ENCODE peak calls at places on chromosome 15, in four cellular contexts. C is A549, Y is fibroblast of lung, N is pancreas. W is an unnamed sample.

GRCh38 chr15:23038741-23039150 is 623 bp downstream of the TUBGCP5 start:
- DNase-seq in C (peak; percentile 64), Y (peak; percentile 54), N (no peak), W (no peak)

GRCh38 chr15:36775209-36775608 is 195.8 kb downstream of the CDIN1 start:
- DNase-seq in C (no peak), Y (no peak), N (no peak), W (no peak)

GRCh38 chr15:41650806-41651205 is 9.4 kb upstream of the MGA start:
- DNase-seq in C (no peak), Y (no peak), N (no peak), W (no peak)

GRCh38 chr15:59896652-59897051 is 107.5 kb upstream of the FOXB1 start:
- DNase-seq in C (no peak), Y (no peak), N (no peak), W (no peak)

GRCh38 chr15:63420333-63420741 is 38.7 kb upstream of the CA12 start:
- DNase-seq in C (peak; percentile 45), Y (no peak), N (no peak), W (no peak)

GRCh38 chr15:49990835-49991540 is 128.0 kb downstream of the ATP8B4 start:
- DNase-seq in C (no peak), Y (peak; percentile 23), N (no peak), W (no peak)

GRCh38 chr15:79168922-79169322 is 78.3 kb upstream of the RASGRF1 start:
- DNase-seq in C (peak; percentile 48), Y (peak; percentile 3), N (no peak), W (no peak)

GRCh38 chr15:47184003-47184404 is 533.3 kb upstream of the SEMA6D start:
- DNase-seq in C (no peak), Y (no peak), N (no peak), W (peak; percentile 82)

GRCh38 chr15:94670436-94671034 is 439.2 kb downstream of the MCTP2 start:
- DNase-seq in C (peak; percentile 38), Y (peak; percentile 32), N (no peak), W (no peak)

GRCh38 chr15:40565333-40566238 is 744 bp upstream of the CCDC32 start:
- DNase-seq in C (no peak), Y (no peak), N (no peak), W (no peak)
- H3K4me1 ChIP-seq in C (peaks cover 8% of the 10 kb centered on the region), Y (peaks cover 5% of the 10 kb centered on the region), N (peaks cover 13% of the 10 kb centered on the region), W (peaks cover 9% of the 10 kb centered on the region)

GRCh38 chr15:28099555-28100140 is 533 bp upstream of the OCA2 start:
- DNase-seq in C (no peak), Y (no peak), N (no peak), W (no peak)

GRCh38 chr15:28100516-28101195 is 1.5 kb upstream of the OCA2 start:
- DNase-seq in C (no peak), Y (no peak), N (no peak), W (no peak)

GRCh38 chr15:28098360-28098765 is 752 bp downstream of the OCA2 start:
- DNase-seq in C (no peak), Y (no peak), N (no peak), W (no peak)

GRCh38 chr15:28097656-28098359 is 1.3 kb downstream of the OCA2 start:
- DNase-seq in C (no peak), Y (no peak), N (no peak), W (no peak)

GRCh38 chr15:28098766-28099554 is at the start of gene OCA2:
- DNase-seq in C (peak; percentile 69), Y (peak; percentile 50), N (peak; percentile 36), W (peak; percentile 55)
- TF ChIP-seq CTCF in C (peak; percentile 38), Y (peak; percentile 20), N (no peak), W (no peak)

DNA sequence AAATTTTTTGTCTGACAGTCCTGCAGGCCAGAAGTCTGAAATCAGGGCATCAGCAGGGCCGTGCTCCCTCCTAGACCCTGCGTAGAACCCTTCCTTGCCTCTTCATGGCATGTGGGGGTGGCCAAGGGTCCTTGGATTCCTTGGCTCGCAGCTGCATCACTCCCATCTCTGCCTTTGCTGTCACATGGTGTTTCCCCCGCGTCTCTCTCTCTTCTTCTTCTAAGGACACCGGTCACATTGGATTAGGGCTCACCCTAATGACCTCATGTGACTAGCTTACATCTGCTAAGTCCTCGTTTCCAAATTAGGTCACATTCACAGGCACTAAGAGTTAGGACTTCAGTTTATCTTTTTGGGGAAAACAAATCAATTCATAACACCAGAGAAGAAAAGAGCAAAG is 12.0 kb downstream of the SLCO3A1 start:
- DNase-seq in C (no peak), Y (no peak), N (no peak), W (no peak)
- H3K27ac ChIP-seq in C (peak overlapping the region; percentile 79), Y (peak overlapping the region; percentile 85), N (no peak overlapping the region), W (peak overlapping the region; percentile 83)

GRCh38 chr15:98737122-98737521 is 88.8 kb downstream of the IGF1R start:
- DNase-seq in C (no peak), Y (no peak), N (no peak), W (no peak)

GRCh38 chr15:98735304-98735703 is 87.0 kb downstream of the IGF1R start:
- DNase-seq in C (no peak), Y (no peak), N (no peak), W (no peak)

GRCh38 chr15:98738689-98739411 is 90.5 kb downstream of the IGF1R start:
- DNase-seq in C (no peak), Y (peak; percentile 38), N (no peak), W (no peak)

GRCh38 chr15:98735895-98736617 is 87.7 kb downstream of the IGF1R start:
- DNase-seq in C (no peak), Y (no peak), N (no peak), W (no peak)

GRCh38 chr15:98737721-98738120 is 89.4 kb downstream of the IGF1R start:
- DNase-seq in C (no peak), Y (no peak), N (no peak), W (no peak)
- H3K4me1 ChIP-seq in C (peaks cover 68% of the 10 kb centered on the region), Y (peaks cover 7% of the 10 kb centered on the region), N (peaks cover 14% of the 10 kb centered on the region), W (peaks cover 30% of the 10 kb centered on the region)

DNA sequence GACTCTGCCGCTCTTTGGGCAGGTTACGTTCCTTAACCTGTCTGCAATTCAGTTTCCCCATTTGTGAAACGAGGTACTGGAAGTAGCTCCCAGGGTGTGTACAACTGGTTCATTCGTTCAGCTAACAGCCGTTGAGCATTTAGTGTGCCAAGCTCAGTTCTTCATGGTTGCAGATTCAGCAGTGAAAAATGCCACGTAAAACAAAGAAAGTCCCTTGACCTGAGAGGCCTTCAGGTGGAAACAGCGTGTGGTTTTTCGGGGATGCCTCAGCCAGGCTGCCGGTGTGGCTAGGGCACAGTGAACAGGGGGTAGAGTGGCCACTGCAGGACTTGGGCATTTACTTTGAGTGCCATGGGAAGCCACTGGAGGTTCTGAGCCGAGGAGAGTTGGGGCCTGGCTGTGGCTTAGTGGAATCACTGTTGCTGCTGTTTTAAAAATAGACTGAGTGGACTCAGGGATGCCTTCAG is 4.7 kb downstream of the SYNM start:
- DNase-seq in C (no peak), Y (no peak), N (no peak), W (no peak)
- TF ChIP-seq CTCF in C (no peak), Y (no peak), N (no peak), W (no peak)

GRCh38 chr15:74908635-74909034 is 2.0 kb upstream of the FAM219B start:
- DNase-seq in C (no peak), Y (no peak), N (no peak), W (no peak)

GRCh38 chr15:74904190-74904805 is 2.4 kb downstream of the FAM219B start:
- DNase-seq in C (no peak), Y (no peak), N (no peak), W (no peak)

GRCh38 chr15:74906450-74907276 is at the start of gene FAM219B:
- DNase-seq in C (peak; percentile 90), Y (peak; percentile 81), N (peak; percentile 89), W (peak; percentile 99)

GRCh38 chr15:74906193-74906449 is 530 bp downstream of the FAM219B start:
- DNase-seq in C (no peak), Y (peak; percentile 23), N (peak; percentile 21), W (no peak)

GRCh38 chr15:74907277-74907870 is 723 bp upstream of the FAM219B start:
- DNase-seq in C (no peak), Y (no peak), N (no peak), W (no peak)
- H3K27ac ChIP-seq in C (peak overlapping the region; percentile 92), Y (peak overlapping the region; percentile 88), N (peak overlapping the region; percentile 83), W (peak overlapping the region; percentile 95)

GRCh38 chr15:65901336-65901735 is 32.0 kb downstream of the RAB11A start:
- DNase-seq in C (no peak), Y (no peak), N (no peak), W (no peak)

GRCh38 chr15:65904301-65904700 is 35.0 kb downstream of the RAB11A start:
- DNase-seq in C (no peak), Y (no peak), N (no peak), W (no peak)

GRCh38 chr15:65902373-65902772 is 33.1 kb downstream of the RAB11A start:
- DNase-seq in C (peak; percentile 84), Y (no peak), N (no peak), W (peak; percentile 72)

GRCh38 chr15:65901836-65902235 is 32.5 kb downstream of the RAB11A start:
- DNase-seq in C (no peak), Y (no peak), N (no peak), W (no peak)

GRCh38 chr15:65903296-65904073 is 34.2 kb downstream of the RAB11A start:
- DNase-seq in C (no peak), Y (peak; percentile 38), N (no peak), W (no peak)
- H3K4me1 ChIP-seq in C (peaks cover 30% of the 10 kb centered on the region), Y (no peaks in the 10 kb centered on the region), N (no peaks in the 10 kb centered on the region), W (no peaks in the 10 kb centered on the region)

GRCh38 chr15:69951511-69952209 is 146.1 kb downstream of the TLE3 start:
- DNase-seq in C (no peak), Y (no peak), N (no peak), W (no peak)
- TF ChIP-seq CTCF in C (no peak), Y (peak; percentile 18), N (no peak), W (no peak)

GRCh38 chr15:86163771-86164170 is 84.1 kb downstream of the AGBL1 start:
- DNase-seq in C (no peak), Y (peak; percentile 28), N (no peak), W (no peak)
- H3K27ac ChIP-seq in C (no peak overlapping the region), Y (no peak overlapping the region), N (no peak overlapping the region), W (no peak overlapping the region)

W was measured in left lung.